ENCODE peak calls at places on chromosomes 12 and 14, in five cellular contexts. One of them, this sample, is unnamed.

GRCh38 chr12:6236641-6236940 is 36.4 kb downstream of the CD9 start:
- DNase-seq in brain microvascular endothelial cell: no peak
- DNase-seq in heart left ventricle: no peak
- DNase-seq in lower lobe of right lung: no peak
- DNase-seq in epithelial cell of esophagus: no peak
- DNase-seq in this sample: no peak

GRCh38 chr14:22383515-22384166 is 205.4 kb downstream of the DAD1 start:
- DNase-seq in brain microvascular endothelial cell: no peak
- DNase-seq in heart left ventricle: no peak
- DNase-seq in lower lobe of right lung: peak; percentile 48
- DNase-seq in epithelial cell of esophagus: no peak
- DNase-seq in this sample: no peak

GRCh38 chr12:128863957-128864356 is 10.7 kb downstream of the GLT1D1 start:
- DNase-seq in brain microvascular endothelial cell: no peak
- DNase-seq in heart left ventricle: peak; percentile 36
- DNase-seq in lower lobe of right lung: no peak
- DNase-seq in epithelial cell of esophagus: no peak
- DNase-seq in this sample: no peak

GRCh38 chr14:99716091-99716849 is 32.2 kb downstream of the CYP46A1 start:
- DNase-seq in brain microvascular endothelial cell: no peak
- DNase-seq in heart left ventricle: no peak
- DNase-seq in lower lobe of right lung: no peak
- DNase-seq in epithelial cell of esophagus: no peak
- DNase-seq in this sample: no peak

GRCh38 chr12:6461401-6462233 is 8.9 kb downstream of the VAMP1 start:
- DNase-seq in brain microvascular endothelial cell: peak; percentile 41
- DNase-seq in heart left ventricle: peak; percentile 68
- DNase-seq in lower lobe of right lung: peak; percentile 85
- DNase-seq in epithelial cell of esophagus: peak; percentile 53
- DNase-seq in this sample: peak; percentile 99

GRCh38 chr12:110689002-110689600 is at the start of gene HVCN1:
- DNase-seq in brain microvascular endothelial cell: no peak
- DNase-seq in heart left ventricle: peak; percentile 77
- DNase-seq in lower lobe of right lung: peak; percentile 80
- DNase-seq in epithelial cell of esophagus: peak; percentile 17
- DNase-seq in this sample: peak; percentile 93

GRCh38 chr14:103748539-103748867 is 32.9 kb downstream of the ZFYVE21 start:
- DNase-seq in brain microvascular endothelial cell: no peak
- DNase-seq in heart left ventricle: no peak
- DNase-seq in lower lobe of right lung: no peak
- DNase-seq in epithelial cell of esophagus: no peak
- DNase-seq in this sample: no peak

GRCh38 chr12:127811988-127812387 is 455.0 kb upstream of the TMEM132C start:
- DNase-seq in brain microvascular endothelial cell: peak; percentile 72
- DNase-seq in heart left ventricle: peak; percentile 64
- DNase-seq in lower lobe of right lung: no peak
- DNase-seq in epithelial cell of esophagus: no peak
- DNase-seq in this sample: no peak

GRCh38 chr14:49882826-49883694 is 9.8 kb upstream of the ARF6 start:
- DNase-seq in brain microvascular endothelial cell: peak; percentile 55
- DNase-seq in heart left ventricle: no peak
- DNase-seq in lower lobe of right lung: no peak
- DNase-seq in epithelial cell of esophagus: peak; percentile 74
- DNase-seq in this sample: peak; percentile 57

GRCh38 chr12:102167821-102168605 is 29.6 kb downstream of the PMCH start:
- DNase-seq in brain microvascular endothelial cell: no peak
- DNase-seq in heart left ventricle: no peak
- DNase-seq in lower lobe of right lung: no peak
- DNase-seq in epithelial cell of esophagus: no peak
- DNase-seq in this sample: no peak

GRCh38 chr14:83019744-83020414 is 1486.2 kb upstream of the SEL1L start:
- DNase-seq in brain microvascular endothelial cell: no peak
- DNase-seq in heart left ventricle: no peak
- DNase-seq in lower lobe of right lung: no peak
- DNase-seq in epithelial cell of esophagus: no peak
- DNase-seq in this sample: no peak

GRCh38 chr12:80314741-80315140 is 129.3 kb upstream of the PTPRQ start:
- DNase-seq in brain microvascular endothelial cell: no peak
- DNase-seq in heart left ventricle: no peak
- DNase-seq in lower lobe of right lung: no peak
- DNase-seq in epithelial cell of esophagus: no peak
- DNase-seq in this sample: no peak

GRCh38 chr12:109779382-109779781 is 53.8 kb downstream of the TRPV4 start:
- DNase-seq in brain microvascular endothelial cell: no peak
- DNase-seq in heart left ventricle: no peak
- DNase-seq in lower lobe of right lung: peak; percentile 18
- DNase-seq in epithelial cell of esophagus: no peak
- DNase-seq in this sample: peak; percentile 60

GRCh38 chr12:130948136-130948535 is 5.6 kb upstream of the ADGRD1 start:
- DNase-seq in brain microvascular endothelial cell: no peak
- DNase-seq in heart left ventricle: no peak
- DNase-seq in lower lobe of right lung: no peak
- DNase-seq in epithelial cell of esophagus: no peak
- DNase-seq in this sample: no peak

GRCh38 chr14:81172353-81172752 is 48.4 kb downstream of the GTF2A1 start:
- DNase-seq in brain microvascular endothelial cell: no peak
- DNase-seq in heart left ventricle: no peak
- DNase-seq in lower lobe of right lung: no peak
- DNase-seq in epithelial cell of esophagus: no peak
- DNase-seq in this sample: no peak

GRCh38 chr12:88153959-88154358 is 11.9 kb downstream of the TMTC3 start:
- DNase-seq in brain microvascular endothelial cell: peak; percentile 27
- DNase-seq in heart left ventricle: no peak
- DNase-seq in lower lobe of right lung: no peak
- DNase-seq in epithelial cell of esophagus: peak; percentile 54
- DNase-seq in this sample: peak; percentile 45

GRCh38 chr12:12008232-12008850 is 62.4 kb upstream of the BCL2L14 start:
- DNase-seq in brain microvascular endothelial cell: no peak
- DNase-seq in heart left ventricle: no peak
- DNase-seq in lower lobe of right lung: no peak
- DNase-seq in epithelial cell of esophagus: no peak
- DNase-seq in this sample: peak; percentile 69

GRCh38 chr14:21350539-21350938 is 33.3 kb downstream of the SUPT16H start:
- DNase-seq in brain microvascular endothelial cell: no peak
- DNase-seq in heart left ventricle: no peak
- DNase-seq in lower lobe of right lung: no peak
- DNase-seq in epithelial cell of esophagus: no peak
- DNase-seq in this sample: no peak

GRCh38 chr14:53195949-53196348 is 42.8 kb upstream of the DDHD1 start:
- DNase-seq in brain microvascular endothelial cell: no peak
- DNase-seq in heart left ventricle: no peak
- DNase-seq in lower lobe of right lung: no peak
- DNase-seq in epithelial cell of esophagus: no peak
- DNase-seq in this sample: no peak

GRCh38 chr14:81147140-81147897 is 73.4 kb downstream of the GTF2A1 start:
- DNase-seq in brain microvascular endothelial cell: no peak
- DNase-seq in heart left ventricle: no peak
- DNase-seq in lower lobe of right lung: no peak
- DNase-seq in epithelial cell of esophagus: no peak
- DNase-seq in this sample: no peak

GRCh38 chr14:53964249-53964648 is 7.6 kb upstream of the BMP4 start:
- DNase-seq in brain microvascular endothelial cell: peak; percentile 60
- DNase-seq in heart left ventricle: no peak
- DNase-seq in lower lobe of right lung: no peak
- DNase-seq in epithelial cell of esophagus: no peak
- DNase-seq in this sample: no peak

GRCh38 chr14:92473261-92473946 is 40.2 kb upstream of the RIN3 start:
- DNase-seq in brain microvascular endothelial cell: peak; percentile 60
- DNase-seq in heart left ventricle: peak; percentile 47
- DNase-seq in lower lobe of right lung: no peak
- DNase-seq in epithelial cell of esophagus: peak; percentile 39
- DNase-seq in this sample: peak; percentile 62

GRCh38 chr14:94485944-94486841 is 10.2 kb upstream of the SERPINA9 start:
- DNase-seq in brain microvascular endothelial cell: peak; percentile 25
- DNase-seq in heart left ventricle: peak; percentile 52
- DNase-seq in lower lobe of right lung: peak; percentile 66
- DNase-seq in epithelial cell of esophagus: peak; percentile 52
- DNase-seq in this sample: peak; percentile 29

GRCh38 chr12:45613306-45613705 is 116.2 kb upstream of the ARID2 start:
- DNase-seq in brain microvascular endothelial cell: peak; percentile 28
- DNase-seq in heart left ventricle: no peak
- DNase-seq in lower lobe of right lung: no peak
- DNase-seq in epithelial cell of esophagus: peak; percentile 36
- DNase-seq in this sample: peak; percentile 14

GRCh38 chr12:104345234-104346066 is 41.9 kb downstream of the EID3 start:
- DNase-seq in brain microvascular endothelial cell: no peak
- DNase-seq in heart left ventricle: no peak
- DNase-seq in lower lobe of right lung: no peak
- DNase-seq in epithelial cell of esophagus: no peak
- DNase-seq in this sample: no peak

GRCh38 chr14:102620413-102620812 is 28.0 kb downstream of the RCOR1 start:
- DNase-seq in brain microvascular endothelial cell: peak; percentile 51
- DNase-seq in heart left ventricle: no peak
- DNase-seq in lower lobe of right lung: no peak
- DNase-seq in epithelial cell of esophagus: no peak
- DNase-seq in this sample: no peak

GRCh38 chr14:38589747-38590350 is 334.0 kb upstream of the CLEC14A start:
- DNase-seq in brain microvascular endothelial cell: no peak
- DNase-seq in heart left ventricle: no peak
- DNase-seq in lower lobe of right lung: no peak
- DNase-seq in epithelial cell of esophagus: no peak
- DNase-seq in this sample: no peak

GRCh38 chr12:38954119-38954746 is 48.8 kb upstream of the CPNE8 start:
- DNase-seq in brain microvascular endothelial cell: no peak
- DNase-seq in heart left ventricle: no peak
- DNase-seq in lower lobe of right lung: no peak
- DNase-seq in epithelial cell of esophagus: no peak
- DNase-seq in this sample: no peak

GRCh38 chr12:98968896-98969295 is 323.8 kb downstream of the APAF1 start:
- DNase-seq in brain microvascular endothelial cell: no peak
- DNase-seq in heart left ventricle: no peak
- DNase-seq in lower lobe of right lung: no peak
- DNase-seq in epithelial cell of esophagus: no peak
- DNase-seq in this sample: no peak

GRCh38 chr14:51962678-51963077 is 26.7 kb upstream of the RTRAF start:
- DNase-seq in brain microvascular endothelial cell: no peak
- DNase-seq in heart left ventricle: no peak
- DNase-seq in lower lobe of right lung: no peak
- DNase-seq in epithelial cell of esophagus: peak; percentile 18
- DNase-seq in this sample: no peak

GRCh38 chr12:82527165-82527780 is 159.4 kb upstream of the TMTC2 start:
- DNase-seq in brain microvascular endothelial cell: peak; percentile 48
- DNase-seq in heart left ventricle: no peak
- DNase-seq in lower lobe of right lung: no peak
- DNase-seq in epithelial cell of esophagus: peak; percentile 75
- DNase-seq in this sample: peak; percentile 75

GRCh38 chr14:70118064-70118463 is 70.7 kb downstream of the SLC8A3 start:
- DNase-seq in brain microvascular endothelial cell: no peak
- DNase-seq in heart left ventricle: no peak
- DNase-seq in lower lobe of right lung: no peak
- DNase-seq in epithelial cell of esophagus: no peak
- DNase-seq in this sample: no peak

GRCh38 chr14:70113211-70113610 is 75.5 kb downstream of the SLC8A3 start:
- DNase-seq in brain microvascular endothelial cell: no peak
- DNase-seq in heart left ventricle: no peak
- DNase-seq in lower lobe of right lung: no peak
- DNase-seq in epithelial cell of esophagus: peak; percentile 14
- DNase-seq in this sample: no peak

GRCh38 chr14:70116278-70116677 is 72.5 kb downstream of the SLC8A3 start:
- DNase-seq in brain microvascular endothelial cell: no peak
- DNase-seq in heart left ventricle: no peak
- DNase-seq in lower lobe of right lung: no peak
- DNase-seq in epithelial cell of esophagus: no peak
- DNase-seq in this sample: no peak

GRCh38 chr14:70114621-70115156 is 74.1 kb downstream of the SLC8A3 start:
- DNase-seq in brain microvascular endothelial cell: no peak
- DNase-seq in heart left ventricle: no peak
- DNase-seq in lower lobe of right lung: no peak
- DNase-seq in epithelial cell of esophagus: no peak
- DNase-seq in this sample: no peak
- H3K4me3 ChIP-seq in brain microvascular endothelial cell: no peak overlapping the region
- H3K4me3 ChIP-seq in heart left ventricle: no peak overlapping the region
- H3K4me3 ChIP-seq in lower lobe of right lung: no peak overlapping the region
- H3K4me3 ChIP-seq in epithelial cell of esophagus: no peak overlapping the region
- H3K4me3 ChIP-seq in this sample: no peak overlapping the region

GRCh38 chr12:90954921-90955320 is at the start of gene CCER1:
- DNase-seq in brain microvascular endothelial cell: no peak
- DNase-seq in heart left ventricle: no peak
- DNase-seq in lower lobe of right lung: no peak
- DNase-seq in epithelial cell of esophagus: no peak
- DNase-seq in this sample: no peak

GRCh38 chr12:90961154-90961553 is 6.2 kb upstream of the CCER1 start:
- DNase-seq in brain microvascular endothelial cell: no peak
- DNase-seq in heart left ventricle: no peak
- DNase-seq in lower lobe of right lung: no peak
- DNase-seq in epithelial cell of esophagus: no peak
- DNase-seq in this sample: no peak

GRCh38 chr12:90954428-90954827 is 548 bp downstream of the CCER1 start:
- DNase-seq in brain microvascular endothelial cell: no peak
- DNase-seq in heart left ventricle: no peak
- DNase-seq in lower lobe of right lung: no peak
- DNase-seq in epithelial cell of esophagus: no peak
- DNase-seq in this sample: no peak

GRCh38 chr12:90959538-90960139 is 4.7 kb upstream of the CCER1 start:
- DNase-seq in brain microvascular endothelial cell: peak; percentile 47
- DNase-seq in heart left ventricle: no peak
- DNase-seq in lower lobe of right lung: no peak
- DNase-seq in epithelial cell of esophagus: peak; percentile 57
- DNase-seq in this sample: peak; percentile 62

GRCh38 chr12:90958995-90959394 is 4.0 kb upstream of the CCER1 start:
- DNase-seq in brain microvascular endothelial cell: no peak
- DNase-seq in heart left ventricle: no peak
- DNase-seq in lower lobe of right lung: no peak
- DNase-seq in epithelial cell of esophagus: peak; percentile 10
- DNase-seq in this sample: no peak
- TF ChIP-seq CTCF in brain microvascular endothelial cell: no peak
- TF ChIP-seq CTCF in heart left ventricle: no peak
- TF ChIP-seq CTCF in lower lobe of right lung: no peak
- TF ChIP-seq CTCF in epithelial cell of esophagus: peak; percentile 9
- TF ChIP-seq CTCF in this sample: no peak

GRCh38 chr12:9113296-9113986 is 2.3 kb downstream of the A2M start:
- DNase-seq in brain microvascular endothelial cell: no peak
- DNase-seq in heart left ventricle: no peak
- DNase-seq in lower lobe of right lung: no peak
- DNase-seq in epithelial cell of esophagus: no peak
- DNase-seq in this sample: no peak
- H3K4me3 ChIP-seq in brain microvascular endothelial cell: no peak overlapping the region
- H3K4me3 ChIP-seq in heart left ventricle: peak overlapping the region; percentile 65
- H3K4me3 ChIP-seq in lower lobe of right lung: peak overlapping the region; percentile 49
- H3K4me3 ChIP-seq in epithelial cell of esophagus: no peak overlapping the region
- H3K4me3 ChIP-seq in this sample: no peak overlapping the region

DNA sequence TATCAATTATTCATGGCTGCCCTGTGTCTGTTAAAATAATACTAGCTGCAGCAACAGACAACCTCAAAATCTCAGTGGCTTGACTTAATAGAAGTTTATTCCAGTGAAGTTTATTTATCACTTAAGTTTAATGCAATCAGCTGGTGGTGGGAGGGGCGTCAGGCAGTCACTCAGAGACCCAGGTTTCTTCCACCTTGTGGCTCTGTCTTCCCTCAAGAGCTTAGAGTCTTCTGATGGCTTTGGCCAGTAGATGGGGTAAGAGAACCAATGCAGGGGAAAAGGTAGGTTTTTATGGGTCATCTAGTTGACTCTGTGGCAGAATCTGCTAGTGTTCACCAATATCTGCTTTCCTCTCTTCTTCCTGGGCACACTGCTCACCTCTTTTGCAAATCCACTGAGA is 668.9 kb downstream of the AACS start:
- DNase-seq in brain microvascular endothelial cell: no peak
- DNase-seq in heart left ventricle: no peak
- DNase-seq in lower lobe of right lung: no peak
- DNase-seq in epithelial cell of esophagus: no peak
- DNase-seq in this sample: peak; percentile 24
- TF ChIP-seq CTCF in brain microvascular endothelial cell: no peak
- TF ChIP-seq CTCF in heart left ventricle: no peak
- TF ChIP-seq CTCF in lower lobe of right lung: no peak
- TF ChIP-seq CTCF in epithelial cell of esophagus: no peak
- TF ChIP-seq CTCF in this sample: peak; percentile 35

This sample was measured in NB4.